ENCODE peak calls at places on chromosomes 13 and 19, in six cellular contexts. B is nucleus accumbens; P is non-pigmented ciliary epithelial cell; A is stimulated activated CD4-positive, alpha-beta T cell treated with anti-CD3 and anti-CD28 coated beads, Interleukin-15, amount 100 ng/mL, for 1 hour; M is T-helper 1 cell; D is left cardiac atrium. V is an unnamed sample.

GRCh38 chr13:44088911-44089851 is 209.5 kb downstream of the LACC1 start:
- DNase-seq in B (no peak), P (no peak), A (no peak), M (no peak), D (no peak), V (no peak)

GRCh38 chr19:49339364-49340068 is 4.3 kb downstream of the CD37 start:
- DNase-seq in B (peak; percentile 68), P (peak; percentile 63), A (no peak), M (no peak), D (peak; percentile 92), V (peak; percentile 90)

GRCh38 chr19:46404039-46404883 is 9.1 kb downstream of the CCDC8 start:
- DNase-seq in B (no peak), P (no peak), A (no peak), M (no peak), D (no peak), V (peak; percentile 64)

GRCh38 chr19:33159149-33159548 is 27.2 kb downstream of the WDR88 start:
- DNase-seq in B (no peak), P (no peak), A (no peak), M (no peak), D (no peak), V (no peak)

GRCh38 chr19:18401580-18402112 is 4.2 kb upstream of the LRRC25 start:
- DNase-seq in B (no peak), P (no peak), A (no peak), M (no peak), D (peak; percentile 61), V (peak; percentile 63)

GRCh38 chr13:112140366-112140765 is 73.4 kb downstream of the SOX1 start:
- DNase-seq in B (no peak), P (no peak), A (no peak), M (no peak), D (no peak), V (no peak)

GRCh38 chr13:46555722-46556121 is 2.8 kb downstream of the LRCH1 start:
- DNase-seq in B (no peak), P (no peak), A (no peak), M (no peak), D (no peak), V (no peak)

GRCh38 chr13:79171131-79172061 is 234.7 kb downstream of the RBM26 start:
- DNase-seq in B (no peak), P (no peak), A (no peak), M (no peak), D (no peak), V (no peak)

GRCh38 chr13:85316501-85316900 is 482.7 kb downstream of the SLITRK6 start:
- DNase-seq in B (no peak), P (no peak), A (no peak), M (no peak), D (no peak), V (no peak)

GRCh38 chr19:6692027-6692426 is 22.1 kb upstream of the TNFSF14 start:
- DNase-seq in B (no peak), P (no peak), A (no peak), M (no peak), D (no peak), V (no peak)

GRCh38 chr13:31225180-31225579 is 25.4 kb downstream of the B3GLCT start:
- DNase-seq in B (no peak), P (no peak), A (no peak), M (no peak), D (no peak), V (no peak)

GRCh38 chr19:799076-799881 is 2.0 kb downstream of the PTBP1 start:
- DNase-seq in B (no peak), P (no peak), A (no peak), M (no peak), D (peak; percentile 47), V (no peak)

GRCh38 chr13:41137241-41137640 is 4.6 kb upstream of the KBTBD6 start:
- DNase-seq in B (no peak), P (no peak), A (no peak), M (no peak), D (no peak), V (no peak)

GRCh38 chr19:41174297-41174928 is 18.6 kb upstream of the CYP2S1 start:
- DNase-seq in B (no peak), P (no peak), A (no peak), M (no peak), D (no peak), V (no peak)

GRCh38 chr19:33499671-33500506 is 21.7 kb downstream of the PEPD start:
- DNase-seq in B (no peak), P (no peak), A (no peak), M (no peak), D (no peak), V (no peak)

GRCh38 chr19:42450314-42450934 is 7.7 kb upstream of the CXCL17 start:
- DNase-seq in B (peak; percentile 51), P (peak; percentile 46), A (peak; percentile 36), M (peak; percentile 69), D (peak; percentile 86), V (peak; percentile 64)

GRCh38 chr13:26377038-26377437 is 123.1 kb downstream of the CDK8 start:
- DNase-seq in B (no peak), P (no peak), A (no peak), M (no peak), D (no peak), V (no peak)

GRCh38 chr13:96792188-96792587 is 202.1 kb downstream of the OXGR1 start:
- DNase-seq in B (no peak), P (no peak), A (no peak), M (no peak), D (no peak), V (no peak)

GRCh38 chr13:20125129-20125782 is 35.6 kb downstream of the GJA3 start:
- DNase-seq in B (no peak), P (no peak), A (no peak), M (no peak), D (no peak), V (no peak)

GRCh38 chr13:48175200-48175599 is 57.8 kb upstream of the ITM2B start:
- DNase-seq in B (no peak), P (no peak), A (no peak), M (no peak), D (no peak), V (no peak)

GRCh38 chr13:113152894-113153809 is 5.3 kb upstream of the PROZ start:
- DNase-seq in B (peak; percentile 59), P (no peak), A (no peak), M (no peak), D (peak; percentile 63), V (peak; percentile 48)

GRCh38 chr19:46849610-46850009 is 1.0 kb downstream of the AP2S1 start:
- DNase-seq in B (no peak), P (no peak), A (no peak), M (no peak), D (no peak), V (no peak)

GRCh38 chr19:24178207-24178606 is 91.2 kb downstream of the ZNF254 start:
- DNase-seq in B (no peak), P (no peak), A (no peak), M (no peak), D (no peak), V (no peak)

GRCh38 chr13:81540777-81541176 is 1199.9 kb upstream of the SPRY2 start:
- DNase-seq in B (no peak), P (no peak), A (no peak), M (no peak), D (no peak), V (no peak)

GRCh38 chr13:101204270-101205011 is 211.9 kb downstream of the NALCN start:
- DNase-seq in B (no peak), P (no peak), A (no peak), M (no peak), D (no peak), V (no peak)

GRCh38 chr19:6219147-6219525 is 60.6 kb downstream of the MLLT1 start:
- DNase-seq in B (no peak), P (no peak), A (no peak), M (no peak), D (no peak), V (no peak)

GRCh38 chr13:107999751-108000150 is 215.6 kb downstream of the LIG4 start:
- DNase-seq in B (no peak), P (no peak), A (no peak), M (no peak), D (no peak), V (no peak)

GRCh38 chr13:73765651-73766384 is 368.4 kb downstream of the KLF12 start:
- DNase-seq in B (peak; percentile 65), P (peak; percentile 61), A (peak; percentile 32), M (peak; percentile 79), D (peak; percentile 80), V (peak; percentile 84)

GRCh38 chr19:44512326-44513298 is 12.3 kb upstream of the ZNF180 start:
- DNase-seq in B (no peak), P (peak; percentile 23), A (no peak), M (no peak), D (no peak), V (no peak)

GRCh38 chr13:22880756-22881701 is 299.8 kb upstream of the SGCG start:
- DNase-seq in B (no peak), P (no peak), A (no peak), M (no peak), D (no peak), V (no peak)

GRCh38 chr19:5553892-5554291 is 13.9 kb downstream of the TINCR start:
- DNase-seq in B (no peak), P (no peak), A (no peak), M (no peak), D (no peak), V (no peak)

GRCh38 chr13:71979616-71980015 is 112.6 kb upstream of the DACH1 start:
- DNase-seq in B (no peak), P (no peak), A (no peak), M (no peak), D (no peak), V (no peak)

GRCh38 chr19:8143041-8143440 is 6.4 kb downstream of the FBN3 start:
- DNase-seq in B (no peak), P (no peak), A (no peak), M (no peak), D (no peak), V (no peak)

GRCh38 chr13:25478186-25478585 is 106.4 kb downstream of the ATP8A2 start:
- DNase-seq in B (no peak), P (no peak), A (no peak), M (no peak), D (no peak), V (no peak)

GRCh38 chr13:41780736-41781708 is 179.9 kb downstream of the VWA8 start:
- DNase-seq in B (no peak), P (peak; percentile 74), A (no peak), M (no peak), D (no peak), V (no peak)

GRCh38 chr19:10565028-10565566 is 713 bp downstream of the KRI1 start:
- DNase-seq in B (no peak), P (no peak), A (peak; percentile 39), M (peak; percentile 41), D (peak; percentile 64), V (no peak)

GRCh38 chr13:59906413-59907027 is 257.2 kb downstream of the DIAPH3 start:
- DNase-seq in B (peak; percentile 1), P (peak; percentile 22), A (no peak), M (no peak), D (no peak), V (no peak)

GRCh38 chr13:35957174-35957867 is 173.9 kb downstream of the DCLK1 start:
- DNase-seq in B (no peak), P (no peak), A (no peak), M (no peak), D (no peak), V (no peak)

V was measured in left ventricle myocardium inferior.